ENCODE peak calls at places on chromosomes 16 and 17, in eight cellular contexts. W, L, B, N, C, T, K and Z are unnamed samples.
A peak's percentile ranks its signal among the peaks of the same experiment; 100 is the strongest.

GRCh38 chr17:58337600-58338453 is 9.2 kb upstream of the TSPOAP1 start:
- DNase-seq in K (peak; percentile 69), T (peak; percentile 96), N (peak; percentile 75), B (no peak), C (peak; percentile 90), W (no peak), L (peak; percentile 89), Z (peak; percentile 90)

GRCh38 chr16:50613281-50613991 is 65.2 kb downstream of the NKD1 start:
- DNase-seq in C (no peak), T (no peak), W (no peak), L (no peak), B (no peak), N (no peak), K (peak; percentile 55), Z (no peak)

GRCh38 chr16:57299009-57299718 is 14.7 kb upstream of the PLLP start:
- DNase-seq in C (peak; percentile 90), W (no peak), K (peak; percentile 26), L (no peak), B (peak; percentile 47), T (no peak), N (no peak), Z (no peak)

GRCh38 chr17:39735882-39736281 is 1.9 kb upstream of the GRB7 start:
- DNase-seq in T (no peak), W (no peak), L (no peak), N (no peak), C (no peak), K (no peak), B (no peak), Z (no peak)

GRCh38 chr16:12132850-12133249 is 156.3 kb downstream of the SNX29 start:
- DNase-seq in C (no peak), K (no peak), N (no peak), B (no peak), T (no peak), W (no peak), L (no peak), Z (no peak)

GRCh38 chr17:48542956-48543853 is 1.7 kb downstream of the HOXB2 start:
- DNase-seq in N (peak; percentile 79), B (no peak), C (no peak), T (peak; percentile 67), W (peak; percentile 39), K (peak; percentile 84), L (peak; percentile 75), Z (peak; percentile 64)

GRCh38 chr17:46976626-46977270 is 2.3 kb downstream of the RPRML start:
- DNase-seq in N (peak; percentile 51), B (no peak), T (no peak), W (no peak), K (no peak), C (no peak), L (no peak), Z (no peak)

GRCh38 chr17:81537343-81537855 is 9.2 kb downstream of the FSCN2 start:
- DNase-seq in B (no peak), K (peak; percentile 77), N (peak; percentile 70), T (no peak), L (no peak), C (no peak), W (peak; percentile 52), Z (no peak)

GRCh38 chr16:72198641-72199250 is 26.8 kb upstream of the PMFBP1 start:
- DNase-seq in C (no peak), K (no peak), B (no peak), T (no peak), L (no peak), N (no peak), W (no peak), Z (no peak)

GRCh38 chr16:72199938-72200337 is 28.0 kb upstream of the PMFBP1 start:
- DNase-seq in N (no peak), W (no peak), T (no peak), C (no peak), K (no peak), L (no peak), B (no peak), Z (no peak)

GRCh38 chr16:72202014-72202413 is 30.1 kb upstream of the PMFBP1 start:
- DNase-seq in B (no peak), T (no peak), C (no peak), W (no peak), N (no peak), K (no peak), L (no peak), Z (no peak)

GRCh38 chr16:72201387-72201786 is 29.4 kb upstream of the PMFBP1 start:
- DNase-seq in W (no peak), L (no peak), N (no peak), B (no peak), T (no peak), C (no peak), K (no peak), Z (no peak)

DNA sequence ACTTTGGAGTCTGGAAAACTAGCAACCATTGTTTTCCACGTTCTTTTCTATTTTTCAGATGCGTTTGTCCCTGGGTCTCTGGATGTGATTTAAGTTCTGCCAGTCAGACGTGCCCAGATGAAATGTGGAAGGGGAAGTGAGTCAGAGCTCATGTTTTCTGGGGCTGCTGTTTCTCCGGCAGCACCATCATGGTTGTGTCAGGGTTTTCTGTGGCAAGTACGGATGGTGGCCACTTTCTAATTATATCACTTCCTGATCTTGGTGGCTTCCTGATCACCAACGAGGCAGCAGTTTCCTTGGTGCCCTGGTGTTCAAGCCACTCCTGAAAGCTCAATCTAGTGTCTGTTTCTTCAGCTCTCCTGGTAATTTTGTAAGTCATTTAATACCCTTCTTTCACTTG is 31.4 kb upstream of the PMFBP1 start:
- DNase-seq in T (peak; percentile 4), C (peak; percentile 67), B (no peak), L (peak; percentile 28), K (no peak), W (no peak), N (no peak), Z (no peak)
- TF ChIP-seq CTCF in T (no peak), C (no peak), B (no peak), L (no peak), K (no peak), W (no peak), N (no peak), Z (no peak)

DNA sequence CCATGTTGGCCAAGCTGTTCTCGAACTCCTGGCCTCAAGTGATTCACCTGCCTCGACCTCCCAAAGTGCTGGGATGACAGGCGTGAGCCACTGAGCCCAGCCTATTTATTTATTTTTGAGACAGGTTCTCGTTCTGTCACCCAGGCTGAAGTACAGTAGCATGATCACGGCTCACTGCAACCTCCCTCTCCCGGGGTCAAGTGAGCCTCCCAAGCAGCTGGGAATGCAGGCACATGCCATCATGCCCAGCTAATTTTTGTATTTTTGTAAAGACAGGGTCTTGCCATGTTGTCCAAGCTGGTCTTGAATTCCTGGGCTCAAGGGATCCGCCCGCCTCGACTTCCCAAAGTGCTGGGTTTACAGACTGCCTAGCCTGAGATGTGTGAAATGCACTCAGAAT is 10.2 kb upstream of the SEC14L1 start:
- DNase-seq in C (no peak), B (no peak), N (no peak), K (no peak), W (no peak), L (no peak), T (no peak), Z (no peak)
- TF ChIP-seq CTCF in C (no peak), B (no peak), N (no peak), K (no peak), W (no peak), L (no peak), T (no peak), Z (no peak)

GRCh38 chr16:48906076-48906475 is 296.1 kb upstream of the N4BP1 start:
- DNase-seq in W (no peak), K (no peak), L (no peak), T (no peak), C (no peak), B (no peak), N (peak; percentile 74), Z (no peak)

GRCh38 chr16:48905632-48906031 is 295.7 kb upstream of the N4BP1 start:
- DNase-seq in T (no peak), K (no peak), N (no peak), L (no peak), B (no peak), C (no peak), W (no peak), Z (no peak)

GRCh38 chr16:48901712-48902374 is 291.9 kb upstream of the N4BP1 start:
- DNase-seq in K (no peak), B (no peak), T (no peak), L (no peak), C (no peak), N (peak; percentile 30), W (no peak), Z (no peak)

GRCh38 chr16:48904333-48904732 is 294.4 kb upstream of the N4BP1 start:
- DNase-seq in C (no peak), L (no peak), N (no peak), T (no peak), K (no peak), W (no peak), B (no peak), Z (no peak)

GRCh38 chr16:48903054-48903453 is 293.1 kb upstream of the N4BP1 start:
- DNase-seq in N (peak; percentile 46), C (no peak), W (no peak), B (peak; percentile 10), L (no peak), T (no peak), K (no peak), Z (no peak)
- TF ChIP-seq CTCF in N (peak; percentile 26), C (no peak), W (no peak), B (no peak), L (no peak), T (no peak), K (no peak), Z (no peak)

GRCh38 chr16:10385725-10386516 is at the start of gene ATF7IP2:
- DNase-seq in L (peak; percentile 93), K (peak; percentile 76), W (peak; percentile 77), N (peak; percentile 94), B (peak; percentile 89), C (peak; percentile 84), T (peak; percentile 77), Z (peak; percentile 79)

GRCh38 chr16:10386517-10387377 is 886 bp downstream of the ATF7IP2 start:
- DNase-seq in C (no peak), L (peak; percentile 35), N (no peak), T (peak; percentile 2), K (no peak), W (no peak), B (no peak), Z (no peak)

GRCh38 chr16:10388987-10389386 is 3.1 kb downstream of the ATF7IP2 start:
- DNase-seq in C (no peak), B (no peak), L (no peak), T (no peak), K (no peak), N (no peak), W (no peak), Z (no peak)

GRCh38 chr16:10390330-10390729 is 4.5 kb downstream of the ATF7IP2 start:
- DNase-seq in W (no peak), B (no peak), K (no peak), N (no peak), L (no peak), T (no peak), C (no peak), Z (no peak)

DNA sequence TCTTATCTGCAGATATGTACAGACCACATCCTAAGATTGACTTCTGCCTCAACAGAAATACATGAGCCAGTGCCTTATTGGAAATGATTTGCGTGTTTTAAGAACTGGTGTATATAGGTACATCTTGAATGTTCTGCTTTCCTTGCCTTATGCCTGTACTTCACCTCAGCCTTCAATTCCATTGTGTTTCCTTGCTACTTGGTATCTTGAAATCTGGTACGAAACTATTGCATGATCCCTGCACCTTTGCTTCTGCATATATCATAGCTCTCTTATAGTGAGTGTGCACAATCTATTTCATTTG is 1.5 kb downstream of the ATF7IP2 start:
- DNase-seq in N (no peak), L (no peak), T (no peak), B (no peak), W (no peak), C (no peak), K (no peak), Z (no peak)
- TF ChIP-seq CTCF in N (no peak), L (no peak), T (no peak), B (no peak), W (no peak), C (no peak), K (no peak), Z (no peak)